ENCODE peak calls at places on chromosomes 16 and 17, in eight cellular contexts. One of them, this sample, is unnamed.

GRCh38 chr17:15377608-15378007 is 36.2 kb upstream of the TEKT3 start:
- DNase-seq in AG20443: peak; percentile 85
- DNase-seq in HT1080: peak; percentile 70
- DNase-seq in ACHN: no peak
- DNase-seq in GM06990: no peak
- DNase-seq in NAMALWA: no peak
- DNase-seq in NT2/D1: no peak
- DNase-seq in HepG2: peak; percentile 89
- DNase-seq in this sample: no peak

GRCh38 chr17:19278729-19279128 is 41.6 kb downstream of the EPN2 start:
- DNase-seq in AG20443: no peak
- DNase-seq in HT1080: no peak
- DNase-seq in ACHN: no peak
- DNase-seq in GM06990: no peak
- DNase-seq in NAMALWA: no peak
- DNase-seq in NT2/D1: no peak
- DNase-seq in HepG2: no peak
- DNase-seq in this sample: no peak

GRCh38 chr16:55559233-55559632 is 7.3 kb upstream of the CAPNS2 start:
- DNase-seq in AG20443: no peak
- DNase-seq in HT1080: peak; percentile 18
- DNase-seq in ACHN: no peak
- DNase-seq in GM06990: no peak
- DNase-seq in NAMALWA: no peak
- DNase-seq in NT2/D1: no peak
- DNase-seq in HepG2: no peak
- DNase-seq in this sample: peak; percentile 39

GRCh38 chr16:12881771-12882170 is 19.6 kb upstream of the SHISA9 start:
- DNase-seq in AG20443: no peak
- DNase-seq in HT1080: no peak
- DNase-seq in ACHN: no peak
- DNase-seq in GM06990: no peak
- DNase-seq in NAMALWA: no peak
- DNase-seq in NT2/D1: no peak
- DNase-seq in HepG2: no peak
- DNase-seq in this sample: no peak

GRCh38 chr16:75198135-75198600 is 8.8 kb downstream of the CTRB2 start:
- DNase-seq in AG20443: peak; percentile 80
- DNase-seq in HT1080: no peak
- DNase-seq in ACHN: no peak
- DNase-seq in GM06990: no peak
- DNase-seq in NAMALWA: no peak
- DNase-seq in NT2/D1: no peak
- DNase-seq in HepG2: no peak
- DNase-seq in this sample: no peak

GRCh38 chr17:42107597-42108576 is 4.6 kb downstream of the DHX58 start:
- DNase-seq in AG20443: peak; percentile 81
- DNase-seq in HT1080: no peak
- DNase-seq in ACHN: peak; percentile 22
- DNase-seq in GM06990: peak; percentile 86
- DNase-seq in NAMALWA: peak; percentile 92
- DNase-seq in NT2/D1: peak; percentile 81
- DNase-seq in HepG2: no peak
- DNase-seq in this sample: no peak

GRCh38 chr17:50474523-50474922 is 4.1 kb upstream of the RSAD1 start:
- DNase-seq in AG20443: no peak
- DNase-seq in HT1080: no peak
- DNase-seq in ACHN: no peak
- DNase-seq in GM06990: no peak
- DNase-seq in NAMALWA: no peak
- DNase-seq in NT2/D1: no peak
- DNase-seq in HepG2: no peak
- DNase-seq in this sample: no peak

GRCh38 chr16:20675488-20676267 is 21.8 kb downstream of the ACSM1 start:
- DNase-seq in AG20443: no peak
- DNase-seq in HT1080: no peak
- DNase-seq in ACHN: peak; percentile 56
- DNase-seq in GM06990: no peak
- DNase-seq in NAMALWA: peak; percentile 28
- DNase-seq in NT2/D1: peak; percentile 40
- DNase-seq in HepG2: peak; percentile 64
- DNase-seq in this sample: no peak

GRCh38 chr16:86618431-86619262 is 40.3 kb downstream of the FOXL1 start:
- DNase-seq in AG20443: peak; percentile 68
- DNase-seq in HT1080: peak; percentile 26
- DNase-seq in ACHN: no peak
- DNase-seq in GM06990: no peak
- DNase-seq in NAMALWA: no peak
- DNase-seq in NT2/D1: no peak
- DNase-seq in HepG2: no peak
- DNase-seq in this sample: no peak

GRCh38 chr16:60077791-60078280 is 1343.7 kb upstream of the GOT2 start:
- DNase-seq in AG20443: no peak
- DNase-seq in HT1080: peak; percentile 14
- DNase-seq in ACHN: no peak
- DNase-seq in GM06990: no peak
- DNase-seq in NAMALWA: no peak
- DNase-seq in NT2/D1: no peak
- DNase-seq in HepG2: no peak
- DNase-seq in this sample: peak; percentile 19

GRCh38 chr17:13786000-13786598 is 184.4 kb upstream of the HS3ST3A1 start:
- DNase-seq in AG20443: peak; percentile 47
- DNase-seq in HT1080: no peak
- DNase-seq in ACHN: no peak
- DNase-seq in GM06990: no peak
- DNase-seq in NAMALWA: no peak
- DNase-seq in NT2/D1: no peak
- DNase-seq in HepG2: no peak
- DNase-seq in this sample: no peak